ENCODE peak calls at places on chromosome 6, in seven cellular contexts. V is activated CD4-positive, alpha-beta T cell treated with anti-CD3 and anti-CD28 coated beads for 48 hours; N is GM23248; C is AG04450; O is sciatic nerve; S is NCI-H1092 treated with DMSO at 0.1 percent for 48 hours; W is Ammon's horn. U is an unnamed sample.

GRCh38 chr6:13248953-13249432 is 79.3 kb downstream of the TBC1D7 start:
- DNase-seq in V (no peak), N (no peak), C (no peak), O (no peak), S (no peak), W (no peak), U (no peak)

GRCh38 chr6:44470106-44470446 is 82.6 kb downstream of the CDC5L start:
- DNase-seq in V (no peak), N (no peak), C (no peak), O (no peak), S (peak; percentile 98), W (no peak), U (no peak)

GRCh38 chr6:148342146-148343027 is at the start of gene SASH1:
- DNase-seq in V (peak; percentile 22), N (peak; percentile 87), C (peak; percentile 38), O (peak; percentile 82), S (peak; percentile 44), W (peak; percentile 83), U (peak; percentile 85)

GRCh38 chr6:155420492-155420891 is 35.1 kb downstream of the NOX3 start:
- DNase-seq in V (no peak), N (no peak), C (no peak), O (no peak), S (no peak), W (no peak), U (no peak)

GRCh38 chr6:36625161-36625919 is 31.2 kb downstream of the SRSF3 start:
- DNase-seq in V (no peak), N (peak; percentile 88), C (peak; percentile 64), O (no peak), S (peak; percentile 74), W (no peak), U (no peak)

GRCh38 chr6:154921482-154921881 is 73.6 kb upstream of the TIAM2 start:
- DNase-seq in V (no peak), N (no peak), C (no peak), O (no peak), S (no peak), W (no peak), U (no peak)

GRCh38 chr6:102402635-102403329 is 1009.3 kb downstream of the GRIK2 start:
- DNase-seq in V (no peak), N (no peak), C (no peak), O (no peak), S (no peak), W (no peak), U (no peak)

GRCh38 chr6:41488392-41489129 is 57.6 kb upstream of the FOXP4 start:
- DNase-seq in V (no peak), N (peak; percentile 39), C (peak; percentile 71), O (peak; percentile 68), S (peak; percentile 76), W (no peak), U (peak; percentile 43)

GRCh38 chr6:139973602-139974373 is 599.3 kb upstream of the CITED2 start:
- DNase-seq in V (no peak), N (peak; percentile 29), C (peak; percentile 65), O (no peak), S (no peak), W (peak; percentile 10), U (no peak)

GRCh38 chr6:73064261-73064660 is 161.0 kb downstream of the KHDC1L start:
- DNase-seq in V (no peak), N (peak; percentile 42), C (no peak), O (no peak), S (no peak), W (no peak), U (no peak)

GRCh38 chr6:16136536-16137450 is 7.9 kb downstream of the MYLIP start:
- DNase-seq in V (peak; percentile 72), N (peak; percentile 91), C (peak; percentile 60), O (no peak), S (no peak), W (no peak), U (peak; percentile 78)

GRCh38 chr6:154916857-154917256 is 78.3 kb upstream of the TIAM2 start:
- DNase-seq in V (no peak), N (no peak), C (no peak), O (no peak), S (no peak), W (no peak), U (no peak)

GRCh38 chr6:15427360-15428070 is 181.6 kb downstream of the JARID2 start:
- DNase-seq in V (no peak), N (no peak), C (no peak), O (no peak), S (no peak), W (peak; percentile 68), U (peak; percentile 46)

GRCh38 chr6:72784071-72784470 is 162.2 kb downstream of the KCNQ5 start:
- DNase-seq in V (no peak), N (peak; percentile 47), C (no peak), O (no peak), S (no peak), W (no peak), U (peak; percentile 25)

GRCh38 chr6:79546186-79546585 is 9.0 kb upstream of the LCA5 start:
- DNase-seq in V (no peak), N (peak; percentile 33), C (no peak), O (no peak), S (no peak), W (no peak), U (peak; percentile 19)

GRCh38 chr6:73290435-73290834 is 27.4 kb upstream of the KHDC1 start:
- DNase-seq in V (no peak), N (peak; percentile 56), C (no peak), O (no peak), S (no peak), W (no peak), U (peak; percentile 25)

GRCh38 chr6:21587182-21587924 is 6.2 kb upstream of the SOX4 start:
- DNase-seq in V (peak; percentile 35), N (peak; percentile 74), C (no peak), O (peak; percentile 73), S (peak; percentile 85), W (peak; percentile 58), U (peak; percentile 73)

GRCh38 chr6:1131285-1132079 is 180.4 kb upstream of the FOXQ1 start:
- DNase-seq in V (no peak), N (peak; percentile 89), C (peak; percentile 76), O (no peak), S (no peak), W (no peak), U (peak; percentile 84)

GRCh38 chr6:134175532-134176282 is 123.3 kb upstream of the SLC2A12 start:
- DNase-seq in V (peak; percentile 65), N (peak; percentile 90), C (no peak), O (peak; percentile 82), S (peak; percentile 37), W (peak; percentile 57), U (peak; percentile 67)

GRCh38 chr6:66103954-66104353 is 396.9 kb upstream of the EYS start:
- DNase-seq in V (no peak), N (no peak), C (no peak), O (no peak), S (no peak), W (no peak), U (no peak)

GRCh38 chr6:119347466-119348307 is 1.9 kb downstream of the MAN1A1 start:
- DNase-seq in V (peak; percentile 44), N (peak; percentile 61), C (no peak), O (peak; percentile 65), S (peak; percentile 3), W (peak; percentile 59), U (no peak)

GRCh38 chr6:6984585-6985366 is 123.0 kb upstream of the RREB1 start:
- DNase-seq in V (no peak), N (no peak), C (no peak), O (no peak), S (no peak), W (no peak), U (no peak)

GRCh38 chr6:39411465-39411864 is 89.0 kb upstream of the KCNK16 start:
- DNase-seq in V (no peak), N (peak; percentile 81), C (no peak), O (no peak), S (no peak), W (peak; percentile 40), U (peak; percentile 71)

GRCh38 chr6:128479048-128479666 is 41.2 kb downstream of the PTPRK start:
- DNase-seq in V (no peak), N (no peak), C (no peak), O (no peak), S (no peak), W (no peak), U (no peak)

GRCh38 chr6:22716721-22717120 is 147.4 kb downstream of the HDGFL1 start:
- DNase-seq in V (no peak), N (no peak), C (no peak), O (no peak), S (no peak), W (no peak), U (no peak)

GRCh38 chr6:42100029-42100901 is 42.2 kb downstream of the C6orf132 start:
- DNase-seq in V (peak; percentile 44), N (peak; percentile 85), C (peak; percentile 26), O (no peak), S (no peak), W (no peak), U (peak; percentile 82)